ENCODE peak calls at places on chromosomes 11 and 22, in eight cellular contexts. H is psoas muscle, V is prostate gland, D is HCT116, J is transverse colon, R is right cardiac atrium, G is HAP-1, O is pancreas. M is an unnamed sample.

GRCh38 chr22:37659066-37659896 is 758 bp downstream of the PDXP start:
- DNase-seq in D (no peak), V (no peak), H (peak; percentile 73), R (no peak), J (peak; percentile 81), G (no peak), O (peak; percentile 76), M (no peak)

GRCh38 chr11:1230456-1231395 is 7.9 kb downstream of the MUC5B start:
- DNase-seq in J (peak; percentile 8), O (peak; percentile 78), H (peak; percentile 48), G (no peak), R (peak; percentile 53), D (no peak), V (no peak), M (no peak)

GRCh38 chr22:28829358-28830181 is 29.2 kb upstream of the XBP1 start:
- DNase-seq in O (peak; percentile 85), G (peak; percentile 61), H (peak; percentile 84), R (peak; percentile 87), J (peak; percentile 85), D (peak; percentile 36), V (peak; percentile 79), M (peak; percentile 88)

GRCh38 chr11:815675-816432 is 2.9 kb upstream of the PNPLA2 start:
- DNase-seq in O (peak; percentile 61), J (no peak), V (no peak), R (no peak), H (no peak), G (no peak), D (no peak), M (no peak)

GRCh38 chr11:116563028-116563712 is 209.6 kb downstream of the BUD13 start:
- DNase-seq in H (no peak), V (no peak), R (no peak), G (no peak), D (no peak), J (no peak), O (no peak), M (peak; percentile 2)

GRCh38 chr11:68912254-68912653 is 8.6 kb downstream of the IGHMBP2 start:
- DNase-seq in D (no peak), H (no peak), O (no peak), R (no peak), V (no peak), G (no peak), J (no peak), M (no peak)

GRCh38 chr22:50058338-50059184 is 463 bp upstream of the TTLL8 start:
- DNase-seq in R (peak; percentile 55), G (no peak), D (no peak), J (no peak), H (no peak), V (no peak), O (no peak), M (no peak)

GRCh38 chr22:26170795-26171194 is 1.5 kb downstream of the SEZ6L start:
- DNase-seq in D (no peak), R (peak; percentile 44), J (no peak), V (no peak), H (no peak), O (peak; percentile 46), G (no peak), M (no peak)

GRCh38 chr22:37633082-37633692 is 6.3 kb upstream of the SH3BP1 start:
- DNase-seq in V (no peak), H (no peak), O (no peak), D (no peak), R (no peak), G (no peak), J (peak; percentile 54), M (no peak)

GRCh38 chr22:48188211-48188845 is 1425.9 kb downstream of the TBC1D22A start:
- DNase-seq in H (no peak), O (no peak), G (no peak), R (no peak), V (no peak), J (no peak), D (no peak), M (no peak)

GRCh38 chr11:59705281-59705680 is 8.4 kb downstream of the OR10V1 start:
- DNase-seq in R (no peak), H (no peak), J (no peak), V (no peak), O (no peak), D (no peak), G (no peak), M (peak; percentile 37)

GRCh38 chr11:59706518-59707285 is 6.9 kb downstream of the OR10V1 start:
- DNase-seq in G (no peak), R (no peak), V (no peak), D (peak; percentile 50), O (no peak), H (no peak), J (peak; percentile 14), M (peak; percentile 66)

GRCh38 chr11:59710136-59710847 is 3.4 kb downstream of the OR10V1 start:
- DNase-seq in J (no peak), O (no peak), G (no peak), R (no peak), H (no peak), V (no peak), D (no peak), M (no peak)

GRCh38 chr11:59707371-59707770 is 6.3 kb downstream of the OR10V1 start:
- DNase-seq in V (no peak), R (no peak), D (no peak), J (no peak), H (no peak), G (no peak), O (no peak), M (no peak)

DNA sequence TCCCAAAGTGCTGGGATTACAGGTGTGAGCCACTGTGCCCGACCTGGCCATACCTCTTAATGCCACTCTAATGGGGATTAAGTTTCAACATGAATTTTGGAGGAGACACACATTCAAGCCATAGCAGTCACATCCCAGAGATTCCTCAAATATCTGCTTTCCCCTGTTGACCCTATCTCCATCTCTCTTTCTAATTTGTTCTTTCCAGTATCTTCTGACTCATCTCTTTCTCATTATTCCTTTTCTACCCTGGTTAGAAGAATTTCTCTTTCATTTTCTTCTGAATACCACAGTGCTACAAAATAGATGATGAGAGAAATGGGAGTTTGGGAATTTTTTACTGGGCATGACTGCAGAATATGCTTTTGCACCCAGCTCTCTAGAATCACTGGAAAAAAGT is 5.1 kb downstream of the OR10V1 start:
- DNase-seq in J (no peak), H (no peak), R (no peak), O (no peak), G (no peak), D (no peak), V (no peak), M (peak; percentile 19)
- H3K9me3 ChIP-seq in J (no peaks in the 10 kb centered on the region), H (no peaks in the 10 kb centered on the region), R (no peaks in the 10 kb centered on the region), O (no peaks in the 10 kb centered on the region), G (no peaks in the 10 kb centered on the region), D (no peaks in the 10 kb centered on the region), V (no peaks in the 10 kb centered on the region), M (no peaks in the 10 kb centered on the region)

DNA sequence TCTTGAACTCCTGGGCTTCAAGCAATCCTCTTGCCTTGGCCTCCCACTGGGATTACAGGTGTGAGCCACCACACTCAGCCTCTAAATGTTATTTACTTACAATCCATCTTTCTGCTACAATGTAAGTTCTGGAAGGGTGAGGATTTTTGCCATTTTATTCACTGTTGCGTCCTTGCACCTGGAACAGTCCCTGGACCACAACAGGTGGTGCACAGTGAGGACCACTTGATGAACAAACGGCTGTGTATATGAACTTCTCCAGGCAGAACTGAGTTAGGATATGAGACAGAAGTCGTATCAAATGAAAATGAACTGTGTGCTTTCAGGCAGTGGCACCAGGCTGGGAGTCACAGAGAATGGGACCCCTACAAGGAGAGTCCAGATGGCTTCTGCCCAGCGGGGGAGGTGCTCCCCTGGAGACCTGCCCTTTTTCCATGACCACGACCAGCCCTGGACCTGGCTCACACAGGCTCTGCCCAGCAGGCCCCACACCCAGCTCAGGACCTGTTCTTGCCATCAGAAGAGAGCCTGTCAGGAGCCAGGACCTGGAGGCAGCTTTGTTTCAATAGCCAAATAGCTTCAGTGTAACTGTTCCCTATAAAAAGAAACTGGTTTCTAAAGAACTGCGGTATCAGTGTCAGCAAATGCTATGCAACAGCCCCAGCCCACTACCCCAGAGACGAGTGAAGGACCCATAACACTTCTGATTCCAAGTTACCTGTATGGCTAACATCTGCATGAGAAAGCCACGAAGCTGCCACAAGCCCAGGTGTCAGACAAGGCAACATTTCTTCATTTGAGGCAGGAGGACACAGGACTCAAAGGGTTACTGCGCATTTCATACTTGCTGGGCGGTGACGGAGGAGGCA is 104.9 kb downstream of the MICAL3 start:
- DNase-seq in H (no peak), R (peak; percentile 71), G (no peak), V (peak; percentile 74), J (no peak), D (no peak), O (no peak), M (no peak)
- H3K4me3 ChIP-seq in H (no peak overlapping the region), R (no peak overlapping the region), G (no peak overlapping the region), V (peak overlapping the region; percentile 24), J (no peak overlapping the region), D (no peak overlapping the region), O (no peak overlapping the region), M (no peak overlapping the region)

DNA sequence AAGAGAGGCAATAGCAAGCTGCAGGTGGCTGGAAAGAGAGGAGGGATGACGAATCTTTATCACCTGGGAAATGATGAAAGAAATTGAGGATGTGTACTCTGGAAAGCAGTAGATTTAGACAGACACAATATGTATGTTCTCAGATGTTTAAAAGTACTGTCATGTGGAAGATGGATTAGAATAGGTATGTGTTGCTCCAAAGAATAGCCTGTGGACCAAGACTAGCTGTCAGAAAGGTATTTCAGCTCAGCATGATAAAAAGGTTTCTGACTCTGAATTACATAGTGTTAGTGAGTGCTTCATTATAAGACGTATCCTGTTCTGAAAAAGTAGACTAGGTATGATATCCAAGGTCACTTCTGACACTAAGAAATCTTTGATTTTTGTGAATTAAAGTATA is 322.4 kb downstream of the CNTN5 start:
- DNase-seq in G (no peak), R (no peak), J (no peak), D (no peak), H (no peak), V (no peak), O (no peak), M (no peak)
- H3K9me3 ChIP-seq in G (no peaks in the 10 kb centered on the region), R (no peaks in the 10 kb centered on the region), J (peaks cover 2% of the 10 kb centered on the region), D (peaks cover 6% of the 10 kb centered on the region), H (no peaks in the 10 kb centered on the region), V (no peaks in the 10 kb centered on the region), O (no peaks in the 10 kb centered on the region), M (no peaks in the 10 kb centered on the region)

DNA sequence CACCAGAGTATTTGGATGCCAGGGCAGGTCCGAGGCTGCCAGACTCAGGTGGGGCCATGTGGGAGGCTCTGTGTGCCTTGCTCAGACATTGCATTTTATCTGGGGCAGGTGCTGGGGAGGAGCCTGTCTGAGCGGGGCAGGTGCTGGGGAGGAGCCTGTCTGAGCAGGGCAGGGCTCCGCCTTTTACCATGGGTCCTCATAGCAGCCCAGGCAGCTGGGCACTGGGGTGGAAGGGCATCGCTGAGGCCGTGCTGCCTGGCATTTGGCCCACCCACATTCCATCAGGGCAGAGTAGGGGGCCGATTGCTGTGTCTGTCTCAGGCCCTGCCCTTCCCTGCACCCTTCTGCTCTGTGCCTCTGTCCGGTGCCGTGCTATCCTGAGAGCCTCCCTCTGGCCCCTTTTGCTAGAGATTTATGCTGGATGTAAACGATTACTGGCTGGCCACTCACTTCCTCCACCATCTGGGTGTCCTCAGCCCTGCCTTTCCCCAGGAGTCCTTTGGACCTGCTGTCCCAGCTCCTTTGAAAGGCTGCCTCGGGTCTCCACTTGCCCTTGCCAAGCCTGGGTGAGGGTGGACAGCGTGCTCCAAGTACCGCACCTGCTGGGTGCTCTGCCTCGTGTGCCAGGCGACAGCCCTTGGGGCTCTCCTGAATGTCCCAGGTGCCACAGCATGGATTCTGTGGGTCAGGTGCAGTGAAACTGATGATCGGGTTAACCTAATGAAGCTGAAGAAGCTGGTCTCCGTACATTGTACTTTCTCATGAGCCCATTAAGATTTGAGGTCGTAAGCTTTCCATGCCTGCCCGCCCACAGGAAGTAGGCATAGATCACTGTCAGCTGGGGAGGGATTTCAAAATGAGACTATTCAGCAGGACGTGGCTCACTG is 281.6 kb downstream of the TBC1D22A start:
- DNase-seq in D (no peak), H (peak; percentile 34), V (no peak), J (peak; percentile 74), R (peak; percentile 54), O (peak; percentile 97), G (no peak), M (no peak)
- H3K4me3 ChIP-seq in D (no peak overlapping the region), H (no peak overlapping the region), V (no peak overlapping the region), J (no peak overlapping the region), R (no peak overlapping the region), O (no peak overlapping the region), G (no peak overlapping the region), M (no peak overlapping the region)

GRCh38 chr11:10012068-10012467 is 282.0 kb downstream of the SBF2 start:
- DNase-seq in O (no peak), J (no peak), H (no peak), G (no peak), V (no peak), D (no peak), R (no peak), M (no peak)
- H3K9me3 ChIP-seq in O (no peaks in the 10 kb centered on the region), J (peaks cover 25% of the 10 kb centered on the region), H (peaks cover 18% of the 10 kb centered on the region), G (peaks cover 3% of the 10 kb centered on the region), V (no peaks in the 10 kb centered on the region), D (peaks cover 6% of the 10 kb centered on the region), R (peaks cover 2% of the 10 kb centered on the region), M (peaks cover 47% of the 10 kb centered on the region)